ENCODE peak calls at places on chromosome 2, in seven cellular contexts. One of them, this sample, is unnamed.

GRCh38 chr2:121860033-121860810 is 104.8 kb downstream of the TSN start:
- DNase-seq in AG10803: peak
- DNase-seq in Caco-2: no peak
- DNase-seq in GM10248: no peak
- DNase-seq in WTC11: no peak
- DNase-seq in fibroblast of pulmonary artery: peak
- DNase-seq in MCF 10A: peak
- DNase-seq in this sample: no peak

GRCh38 chr2:183093857-183094657 is 15.5 kb downstream of the DUSP19 start:
- DNase-seq in AG10803: peak
- DNase-seq in Caco-2: no peak
- DNase-seq in GM10248: peak
- DNase-seq in WTC11: no peak
- DNase-seq in fibroblast of pulmonary artery: peak
- DNase-seq in MCF 10A: peak
- DNase-seq in this sample: no peak

GRCh38 chr2:64326578-64327050 is 127.3 kb upstream of the LGALSL start:
- DNase-seq in AG10803: no peak
- DNase-seq in Caco-2: no peak
- DNase-seq in GM10248: no peak
- DNase-seq in WTC11: no peak
- DNase-seq in fibroblast of pulmonary artery: no peak
- DNase-seq in MCF 10A: no peak
- DNase-seq in this sample: no peak

GRCh38 chr2:84959494-84960156 is 11.3 kb upstream of the KCMF1 start:
- DNase-seq in AG10803: peak
- DNase-seq in Caco-2: no peak
- DNase-seq in GM10248: no peak
- DNase-seq in WTC11: peak
- DNase-seq in fibroblast of pulmonary artery: no peak
- DNase-seq in MCF 10A: peak
- DNase-seq in this sample: no peak

GRCh38 chr2:96233880-96234316 is 25.3 kb upstream of the STARD7 start:
- DNase-seq in AG10803: no peak
- DNase-seq in Caco-2: no peak
- DNase-seq in GM10248: peak
- DNase-seq in WTC11: no peak
- DNase-seq in fibroblast of pulmonary artery: no peak
- DNase-seq in MCF 10A: no peak
- DNase-seq in this sample: no peak

GRCh38 chr2:136359121-136359965 is 241.4 kb upstream of the CXCR4 start:
- DNase-seq in AG10803: no peak
- DNase-seq in Caco-2: no peak
- DNase-seq in GM10248: no peak
- DNase-seq in WTC11: no peak
- DNase-seq in fibroblast of pulmonary artery: no peak
- DNase-seq in MCF 10A: no peak
- DNase-seq in this sample: no peak

GRCh38 chr2:187586091-187586632 is 31.9 kb upstream of the TFPI start:
- DNase-seq in AG10803: peak
- DNase-seq in Caco-2: no peak
- DNase-seq in GM10248: no peak
- DNase-seq in WTC11: no peak
- DNase-seq in fibroblast of pulmonary artery: peak
- DNase-seq in MCF 10A: peak
- DNase-seq in this sample: no peak

GRCh38 chr2:226185613-226186211 is 613.9 kb downstream of the IRS1 start:
- DNase-seq in AG10803: peak
- DNase-seq in Caco-2: no peak
- DNase-seq in GM10248: no peak
- DNase-seq in WTC11: no peak
- DNase-seq in fibroblast of pulmonary artery: peak
- DNase-seq in MCF 10A: peak
- DNase-seq in this sample: no peak

GRCh38 chr2:45583989-45584388 is 27.1 kb downstream of the SRBD1 start:
- DNase-seq in AG10803: no peak
- DNase-seq in Caco-2: no peak
- DNase-seq in GM10248: no peak
- DNase-seq in WTC11: no peak
- DNase-seq in fibroblast of pulmonary artery: no peak
- DNase-seq in MCF 10A: no peak
- DNase-seq in this sample: no peak

GRCh38 chr2:152466041-152466440 is 131.1 kb downstream of the FMNL2 start:
- DNase-seq in AG10803: no peak
- DNase-seq in Caco-2: no peak
- DNase-seq in GM10248: peak
- DNase-seq in WTC11: no peak
- DNase-seq in fibroblast of pulmonary artery: peak
- DNase-seq in MCF 10A: peak
- DNase-seq in this sample: no peak

GRCh38 chr2:9811679-9812511 is 31.4 kb upstream of the TAF1B start:
- DNase-seq in AG10803: no peak
- DNase-seq in Caco-2: no peak
- DNase-seq in GM10248: no peak
- DNase-seq in WTC11: no peak
- DNase-seq in fibroblast of pulmonary artery: no peak
- DNase-seq in MCF 10A: no peak
- DNase-seq in this sample: no peak

GRCh38 chr2:190355968-190356657 is 12.7 kb downstream of the INPP1 start:
- DNase-seq in AG10803: peak
- DNase-seq in Caco-2: no peak
- DNase-seq in GM10248: no peak
- DNase-seq in WTC11: no peak
- DNase-seq in fibroblast of pulmonary artery: peak
- DNase-seq in MCF 10A: peak
- DNase-seq in this sample: no peak

GRCh38 chr2:7794916-7795315 is 877.7 kb downstream of the RNF144A start:
- DNase-seq in AG10803: peak
- DNase-seq in Caco-2: no peak
- DNase-seq in GM10248: no peak
- DNase-seq in WTC11: no peak
- DNase-seq in fibroblast of pulmonary artery: no peak
- DNase-seq in MCF 10A: no peak
- DNase-seq in this sample: no peak

GRCh38 chr2:7795358-7796199 is 878.4 kb downstream of the RNF144A start:
- DNase-seq in AG10803: peak
- DNase-seq in Caco-2: no peak
- DNase-seq in GM10248: no peak
- DNase-seq in WTC11: no peak
- DNase-seq in fibroblast of pulmonary artery: peak
- DNase-seq in MCF 10A: peak
- DNase-seq in this sample: no peak

GRCh38 chr2:7792031-7792651 is 874.9 kb downstream of the RNF144A start:
- DNase-seq in AG10803: no peak
- DNase-seq in Caco-2: no peak
- DNase-seq in GM10248: no peak
- DNase-seq in WTC11: no peak
- DNase-seq in fibroblast of pulmonary artery: no peak
- DNase-seq in MCF 10A: peak
- DNase-seq in this sample: no peak

GRCh38 chr2:7801212-7801611 is 880.6 kb upstream of the ID2 start:
- DNase-seq in AG10803: no peak
- DNase-seq in Caco-2: no peak
- DNase-seq in GM10248: no peak
- DNase-seq in WTC11: no peak
- DNase-seq in fibroblast of pulmonary artery: no peak
- DNase-seq in MCF 10A: no peak
- DNase-seq in this sample: no peak

DNA sequence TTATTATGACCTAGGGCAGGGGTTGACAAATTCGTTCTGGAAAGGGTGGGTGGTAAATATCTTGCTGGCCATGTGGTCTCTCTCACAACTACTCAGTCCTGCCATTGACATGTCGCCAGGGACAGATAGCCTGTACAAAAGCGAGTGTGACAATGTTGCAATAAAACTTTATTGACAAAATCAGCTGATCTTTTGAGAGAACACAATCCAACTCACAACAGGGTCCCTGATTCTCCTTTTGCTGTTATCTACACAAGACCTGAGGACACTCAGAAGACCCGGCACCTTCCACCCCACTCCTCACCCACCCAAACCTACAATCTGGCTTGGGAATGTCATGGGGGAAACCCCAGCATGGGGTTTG is 879.0 kb downstream of the RNF144A start:
- DNase-seq in AG10803: no peak
- DNase-seq in Caco-2: no peak
- DNase-seq in GM10248: no peak
- DNase-seq in WTC11: no peak
- DNase-seq in fibroblast of pulmonary artery: no peak
- DNase-seq in MCF 10A: peak
- DNase-seq in this sample: no peak
- TF ChIP-seq CTCF in AG10803: no peak
- TF ChIP-seq CTCF in Caco-2: no peak
- TF ChIP-seq CTCF in GM10248: no peak
- TF ChIP-seq CTCF in WTC11: no peak
- TF ChIP-seq CTCF in fibroblast of pulmonary artery: no peak
- TF ChIP-seq CTCF in MCF 10A: no peak
- TF ChIP-seq CTCF in this sample: no peak

DNA sequence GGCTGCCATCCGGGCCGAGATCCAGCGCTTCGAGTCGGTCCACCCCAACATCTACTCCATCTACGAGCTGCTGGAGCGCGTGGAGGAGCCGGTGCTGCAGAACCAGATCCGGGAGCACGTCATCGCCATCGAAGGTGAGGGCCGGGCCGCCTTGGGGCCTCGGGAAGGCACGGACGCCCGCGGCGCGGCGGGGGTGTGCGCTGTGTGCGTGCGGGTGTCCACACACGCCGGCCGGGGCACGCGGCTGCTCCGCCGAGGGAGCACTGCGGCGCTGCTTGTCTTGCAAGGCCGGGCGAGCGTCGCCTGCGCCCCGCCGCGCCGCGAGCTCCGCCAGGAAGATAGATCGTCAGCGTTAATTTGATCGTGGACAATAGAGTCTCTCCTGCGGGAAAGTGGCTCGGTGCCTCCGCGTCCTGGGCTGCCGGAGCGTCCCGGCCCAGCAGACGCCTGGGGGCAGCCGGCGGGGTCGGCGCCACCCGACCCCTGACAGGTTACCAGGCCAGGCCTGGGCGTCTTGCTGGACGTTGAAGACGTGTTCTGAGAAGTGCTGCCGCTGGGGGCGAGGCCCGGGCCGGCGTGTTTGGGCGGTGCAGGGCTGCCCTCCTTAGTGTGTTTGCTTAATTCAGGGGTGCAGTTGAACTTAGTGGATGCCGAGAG is 1.0 kb downstream of the AGAP1 start:
- DNase-seq in AG10803: peak
- DNase-seq in Caco-2: peak
- DNase-seq in GM10248: no peak
- DNase-seq in WTC11: no peak
- DNase-seq in fibroblast of pulmonary artery: peak
- DNase-seq in MCF 10A: peak
- DNase-seq in this sample: no peak
- TF ChIP-seq CTCF in AG10803: no peak
- TF ChIP-seq CTCF in Caco-2: no peak
- TF ChIP-seq CTCF in GM10248: no peak
- TF ChIP-seq CTCF in WTC11: no peak
- TF ChIP-seq CTCF in fibroblast of pulmonary artery: no peak
- TF ChIP-seq CTCF in MCF 10A: no peak
- TF ChIP-seq CTCF in this sample: no peak

DNA sequence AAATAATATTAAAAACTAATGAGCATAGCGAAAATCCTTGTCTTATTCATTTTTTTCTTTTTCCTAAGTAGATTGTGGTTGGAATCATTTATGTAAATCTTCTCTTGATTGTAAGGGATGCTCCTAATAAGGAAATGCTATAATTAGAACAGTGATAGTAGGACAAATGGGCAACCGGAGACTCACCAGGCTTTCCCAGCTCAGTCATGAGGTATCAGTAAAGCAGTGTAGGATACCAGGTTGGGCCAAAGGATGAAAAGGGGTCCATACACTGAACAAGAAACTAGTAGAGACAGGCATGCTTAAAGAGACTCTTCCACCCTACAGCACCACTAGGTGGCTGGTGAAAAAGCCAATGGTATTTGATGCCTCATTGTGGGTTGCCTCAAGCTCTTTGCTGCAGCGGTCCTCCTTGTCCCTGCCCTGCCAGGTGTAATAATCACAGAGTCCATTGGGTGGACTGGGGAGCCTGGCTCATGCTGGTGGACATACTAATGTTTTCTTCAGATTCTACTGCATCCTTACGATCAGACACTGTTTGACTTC is 71.4 kb upstream of the FAM98A start:
- DNase-seq in AG10803: no peak
- DNase-seq in Caco-2: peak
- DNase-seq in GM10248: no peak
- DNase-seq in WTC11: peak
- DNase-seq in fibroblast of pulmonary artery: no peak
- DNase-seq in MCF 10A: peak
- DNase-seq in this sample: no peak
- TF ChIP-seq CTCF in AG10803: no peak
- TF ChIP-seq CTCF in Caco-2: peak
- TF ChIP-seq CTCF in GM10248: no peak
- TF ChIP-seq CTCF in WTC11: peak
- TF ChIP-seq CTCF in fibroblast of pulmonary artery: no peak
- TF ChIP-seq CTCF in MCF 10A: no peak
- TF ChIP-seq CTCF in this sample: no peak

DNA sequence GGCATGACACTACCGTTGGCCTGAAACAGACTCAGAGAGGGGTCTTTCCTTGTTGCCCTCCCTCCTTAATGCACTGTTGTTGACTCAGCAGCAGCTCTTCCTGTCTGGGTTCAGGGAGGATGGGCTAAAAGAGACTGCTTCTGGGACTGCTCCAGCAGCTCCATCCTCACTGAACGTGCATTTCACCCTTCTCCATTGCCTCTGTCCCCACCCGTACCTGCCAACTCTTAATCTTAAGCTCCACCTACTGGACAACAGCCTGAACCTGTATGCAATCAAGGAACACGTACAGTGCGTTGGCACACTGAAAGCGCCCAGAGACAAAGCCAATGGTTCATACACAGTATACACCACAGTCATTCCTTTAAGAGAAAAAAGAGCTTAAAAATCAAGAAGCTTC is 230.8 kb upstream of the RAB6C start:
- DNase-seq in AG10803: no peak
- DNase-seq in Caco-2: peak
- DNase-seq in GM10248: no peak
- DNase-seq in WTC11: no peak
- DNase-seq in fibroblast of pulmonary artery: no peak
- DNase-seq in MCF 10A: peak
- DNase-seq in this sample: no peak
- TF ChIP-seq CTCF in AG10803: no peak
- TF ChIP-seq CTCF in Caco-2: peak
- TF ChIP-seq CTCF in GM10248: no peak
- TF ChIP-seq CTCF in WTC11: no peak
- TF ChIP-seq CTCF in fibroblast of pulmonary artery: no peak
- TF ChIP-seq CTCF in MCF 10A: no peak
- TF ChIP-seq CTCF in this sample: no peak

GRCh38 chr2:239065962-239066361 is 218.1 kb downstream of the TWIST2 start:
- DNase-seq in AG10803: no peak
- DNase-seq in Caco-2: no peak
- DNase-seq in GM10248: no peak
- DNase-seq in WTC11: no peak
- DNase-seq in fibroblast of pulmonary artery: no peak
- DNase-seq in MCF 10A: no peak
- DNase-seq in this sample: no peak
- TF ChIP-seq CTCF in AG10803: no peak
- TF ChIP-seq CTCF in Caco-2: no peak
- TF ChIP-seq CTCF in GM10248: no peak
- TF ChIP-seq CTCF in WTC11: no peak
- TF ChIP-seq CTCF in fibroblast of pulmonary artery: no peak
- TF ChIP-seq CTCF in MCF 10A: no peak
- TF ChIP-seq CTCF in this sample: no peak

GRCh38 chr2:61011649-61012048 is 5.9 kb upstream of the PEX13 start:
- DNase-seq in AG10803: peak
- DNase-seq in Caco-2: no peak
- DNase-seq in GM10248: no peak
- DNase-seq in WTC11: no peak
- DNase-seq in fibroblast of pulmonary artery: peak
- DNase-seq in MCF 10A: peak
- DNase-seq in this sample: no peak
- TF ChIP-seq CTCF in AG10803: no peak
- TF ChIP-seq CTCF in Caco-2: no peak
- TF ChIP-seq CTCF in GM10248: no peak
- TF ChIP-seq CTCF in WTC11: no peak
- TF ChIP-seq CTCF in fibroblast of pulmonary artery: no peak
- TF ChIP-seq CTCF in MCF 10A: no peak
- TF ChIP-seq CTCF in this sample: no peak